ENCODE peak calls at places on chromosomes 4 and X, in seven cellular contexts. W is left ventricle myocardium inferior, N is NCI-H524, K is HTR-8/SVneo, H is heart right ventricle, F is GM20000, X is KBM-7. O is an unnamed sample.

GRCh38 chr4:4971796-4972195 is 47.5 kb downstream of the CYTL1 start:
- DNase-seq in W (no peak), X (no peak), N (no peak), K (no peak), H (no peak), F (no peak), O (no peak)

GRCh38 chrX:41526925-41527324 is 79.8 kb downstream of the NYX start:
- DNase-seq in K (peak; percentile 6), W (no peak), H (no peak), N (no peak), F (no peak), X (no peak), O (no peak)

GRCh38 chr4:534101-534575 is 35.1 kb downstream of the PIGG start:
- DNase-seq in X (no peak), K (no peak), H (no peak), N (no peak), F (no peak), W (no peak), O (no peak)

GRCh38 chr4:46484881-46485280 is 95.0 kb upstream of the GABRA2 start:
- DNase-seq in W (no peak), H (no peak), X (no peak), F (no peak), N (no peak), K (no peak), O (no peak)

GRCh38 chr4:22190855-22191254 is 242.3 kb upstream of the KCNIP4 start:
- DNase-seq in F (no peak), X (no peak), N (no peak), K (peak; percentile 77), H (no peak), W (no peak), O (no peak)

GRCh38 chr4:133584714-133585113 is 435.6 kb downstream of the PCDH10 start:
- DNase-seq in N (peak; percentile 4), K (no peak), X (no peak), W (no peak), H (no peak), F (no peak), O (no peak)

GRCh38 chrX:65634732-65635131 is 32.7 kb upstream of the MSN start:
- DNase-seq in X (no peak), F (no peak), W (no peak), K (no peak), H (no peak), N (no peak), O (no peak)

GRCh38 chrX:20270557-20270880 is 3.8 kb upstream of the RPS6KA3 start:
- DNase-seq in N (no peak), F (no peak), H (no peak), K (no peak), W (no peak), X (no peak), O (no peak)

GRCh38 chr4:118981171-118981838 is 92.7 kb downstream of the SYNPO2 start:
- DNase-seq in F (no peak), H (no peak), X (no peak), W (no peak), N (no peak), K (no peak), O (no peak)

GRCh38 chrX:77003956-77004355 is 443.2 kb upstream of the FGF16 start:
- DNase-seq in H (no peak), K (no peak), X (no peak), N (no peak), F (no peak), W (no peak), O (no peak)

GRCh38 chrX:49155243-49155899 is 7.2 kb upstream of the MAGIX start:
- DNase-seq in N (peak; percentile 21), H (peak; percentile 29), X (peak; percentile 92), K (no peak), W (no peak), F (peak; percentile 47), O (peak; percentile 64)

GRCh38 chr4:143407475-143407874 is 70.8 kb downstream of the GAB1 start:
- DNase-seq in F (no peak), W (no peak), X (peak; percentile 29), N (no peak), K (no peak), H (no peak), O (no peak)

GRCh38 chr4:83237591-83237990 is 47.0 kb downstream of the COQ2 start:
- DNase-seq in N (peak; percentile 59), H (no peak), F (no peak), W (no peak), K (no peak), X (no peak), O (no peak)

GRCh38 chrX:72060196-72060974 is 71.3 kb downstream of the RTL5 start:
- DNase-seq in W (no peak), K (no peak), H (no peak), X (no peak), F (no peak), N (peak; percentile 89), O (no peak)

GRCh38 chr4:1451106-1451751 is 45.0 kb upstream of the NKX1-1 start:
- DNase-seq in N (no peak), K (no peak), F (no peak), W (no peak), H (no peak), X (no peak), O (no peak)

GRCh38 chrX:56798866-56799864 is 70.1 kb downstream of the NBDY start:
- DNase-seq in X (peak; percentile 27), K (no peak), W (no peak), N (no peak), F (no peak), H (no peak), O (peak; percentile 52)

GRCh38 chr4:138111462-138112000 is 130.6 kb downstream of the SLC7A11 start:
- DNase-seq in K (no peak), W (no peak), X (no peak), H (no peak), F (no peak), N (no peak), O (no peak)

GRCh38 chrX:1327651-1328304 is 8.8 kb upstream of the IL3RA start:
- DNase-seq in X (no peak), H (no peak), N (no peak), K (no peak), F (peak; percentile 54), W (no peak), O (no peak)

GRCh38 chrX:47384502-47384901 is 14.1 kb downstream of the ZNF157 start:
- DNase-seq in K (no peak), F (peak; percentile 30), X (peak; percentile 76), W (peak; percentile 18), H (peak; percentile 46), N (peak; percentile 81), O (peak; percentile 61)

GRCh38 chrX:24993887-24994286 is 21.9 kb downstream of the ARX start:
- DNase-seq in F (no peak), X (no peak), H (no peak), W (no peak), N (no peak), K (no peak), O (no peak)

GRCh38 chrX:7149421-7149820 is 1.5 kb upstream of the PUDP start:
- DNase-seq in H (no peak), X (no peak), W (no peak), N (no peak), K (no peak), F (peak; percentile 7), O (no peak)

GRCh38 chrX:109590176-109590575 is 34.8 kb downstream of the KCNE5 start:
- DNase-seq in H (no peak), F (no peak), X (no peak), N (no peak), W (no peak), K (no peak), O (no peak)